ENCODE peak calls at places on chromosomes 4 and X, in five cellular contexts. One of them, this sample, is unnamed.

GRCh38 chr4:56723201-56723605 is 42.1 kb upstream of the HOPX start:
- DNase-seq in mesendoderm: no peak
- DNase-seq in H1: no peak
- DNase-seq in IMR-90: no peak
- DNase-seq in trophoblast cell: no peak
- DNase-seq in this sample: no peak

GRCh38 chr4:114598191-114599121 is at the start of gene UGT8:
- DNase-seq in mesendoderm: peak; percentile 79
- DNase-seq in H1: no peak
- DNase-seq in trophoblast cell: no peak
- DNase-seq in IMR-90: no peak
- DNase-seq in this sample: peak; percentile 64

GRCh38 chr4:145907363-145907762 is 31.3 kb downstream of the ZNF827 start:
- DNase-seq in mesendoderm: peak; percentile 35
- DNase-seq in IMR-90: no peak
- DNase-seq in H1: no peak
- DNase-seq in trophoblast cell: no peak
- DNase-seq in this sample: no peak

GRCh38 chr4:113919611-113920010 is 59.8 kb downstream of the ARSJ start:
- DNase-seq in mesendoderm: peak; percentile 26
- DNase-seq in H1: no peak
- DNase-seq in trophoblast cell: no peak
- DNase-seq in IMR-90: peak; percentile 75
- DNase-seq in this sample: no peak

GRCh38 chrX:12610079-12610478 is 181.1 kb upstream of the PRPS2 start:
- DNase-seq in IMR-90: peak; percentile 55
- DNase-seq in H1: no peak
- DNase-seq in mesendoderm: no peak
- DNase-seq in trophoblast cell: no peak
- DNase-seq in this sample: no peak

GRCh38 chr4:126448093-126448820 is 1133.5 kb downstream of the FAT4 start:
- DNase-seq in IMR-90: no peak
- DNase-seq in mesendoderm: no peak
- DNase-seq in trophoblast cell: peak; percentile 21
- DNase-seq in H1: no peak
- DNase-seq in this sample: no peak

GRCh38 chrX:153387345-153387744 is 13.8 kb downstream of the PNMA6E start:
- DNase-seq in IMR-90: no peak
- DNase-seq in trophoblast cell: no peak
- DNase-seq in mesendoderm: no peak
- DNase-seq in H1: no peak
- DNase-seq in this sample: no peak

GRCh38 chrX:20362268-20363002 is 95.7 kb upstream of the RPS6KA3 start:
- DNase-seq in mesendoderm: peak; percentile 32
- DNase-seq in IMR-90: peak; percentile 50
- DNase-seq in trophoblast cell: peak; percentile 63
- DNase-seq in H1: no peak
- DNase-seq in this sample: no peak

GRCh38 chr4:139176299-139177048 is 544 bp downstream of the ELF2 start:
- DNase-seq in trophoblast cell: peak; percentile 78
- DNase-seq in H1: no peak
- DNase-seq in IMR-90: peak; percentile 79
- DNase-seq in mesendoderm: peak; percentile 94
- DNase-seq in this sample: peak; percentile 82

DNA sequence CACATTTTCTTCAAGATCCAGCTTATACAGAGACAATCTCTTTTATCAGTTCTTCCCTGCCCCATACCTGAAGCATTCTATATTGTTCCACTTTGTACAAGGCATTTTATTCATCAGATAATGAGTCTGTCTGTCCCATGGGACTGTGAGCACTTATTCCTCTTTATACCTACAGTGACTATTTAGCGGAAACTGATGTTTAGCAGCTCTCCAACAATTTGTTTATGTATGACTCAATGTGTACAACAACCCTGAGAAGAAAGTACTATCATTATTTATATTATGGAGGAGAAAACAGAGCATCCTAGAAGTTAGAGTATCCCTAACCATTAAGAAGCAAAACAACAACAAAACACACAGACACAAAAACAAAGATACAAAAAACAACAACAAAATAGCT is 306.5 kb downstream of the PRDM5 start:
- DNase-seq in IMR-90: no peak
- DNase-seq in mesendoderm: no peak
- DNase-seq in H1: no peak
- DNase-seq in trophoblast cell: no peak
- DNase-seq in this sample: no peak
- H3K4ac ChIP-seq in IMR-90: no peak overlapping the region
- H3K4ac ChIP-seq in mesendoderm: no peak overlapping the region
- H3K4ac ChIP-seq in H1: no peak overlapping the region
- H3K4ac ChIP-seq in trophoblast cell: no peak overlapping the region
- H3K4ac ChIP-seq in this sample: no peak overlapping the region

GRCh38 chr4:40844261-40844660 is 94.5 kb downstream of the NSUN7 start:
- DNase-seq in trophoblast cell: no peak
- DNase-seq in H1: no peak
- DNase-seq in mesendoderm: no peak
- DNase-seq in IMR-90: no peak
- DNase-seq in this sample: no peak
- H3K4ac ChIP-seq in trophoblast cell: no peak overlapping the region
- H3K4ac ChIP-seq in H1: no peak overlapping the region
- H3K4ac ChIP-seq in mesendoderm: no peak overlapping the region
- H3K4ac ChIP-seq in IMR-90: no peak overlapping the region
- H3K4ac ChIP-seq in this sample: no peak overlapping the region

DNA sequence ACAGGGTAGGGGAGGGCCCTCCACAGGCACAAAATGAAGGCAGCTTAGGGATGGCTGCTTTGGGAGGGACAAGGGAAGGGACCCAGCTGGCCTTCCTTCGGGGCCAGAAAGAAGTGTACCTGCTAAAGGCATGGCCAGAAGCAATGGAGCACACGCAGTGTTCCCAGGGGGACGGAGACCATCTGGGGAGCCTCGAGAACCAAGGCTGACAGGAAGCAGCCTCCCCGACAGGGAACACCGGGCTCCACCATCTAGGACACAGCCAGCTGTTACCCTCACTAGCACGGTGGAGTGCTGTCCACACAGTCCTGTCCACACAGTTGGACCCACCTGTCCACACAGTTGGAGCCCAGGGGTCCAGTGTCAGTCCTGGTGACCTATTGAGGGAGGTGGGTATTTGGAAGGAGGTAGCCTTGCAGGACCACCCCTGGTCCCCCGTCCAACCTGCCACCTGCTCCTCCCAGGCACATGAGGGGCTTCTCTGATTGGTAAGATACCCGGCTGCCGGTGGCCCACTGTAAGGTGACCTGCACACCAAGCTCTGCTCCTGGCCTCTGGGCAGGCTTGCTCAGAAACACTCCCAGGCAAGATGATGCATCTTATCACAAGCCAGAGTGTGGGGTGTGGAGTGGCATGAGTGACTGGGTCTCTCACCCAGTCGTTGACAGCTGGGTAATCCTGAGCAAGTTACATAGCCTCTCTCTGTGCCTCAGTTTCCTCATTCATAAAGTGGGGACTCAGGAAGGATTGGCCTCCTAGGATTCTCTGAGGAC is 20.5 kb upstream of the AFAP1 start:
- DNase-seq in mesendoderm: no peak
- DNase-seq in trophoblast cell: no peak
- DNase-seq in H1: no peak
- DNase-seq in IMR-90: no peak
- DNase-seq in this sample: no peak
- H3K4ac ChIP-seq in mesendoderm: no peak overlapping the region
- H3K4ac ChIP-seq in trophoblast cell: no peak overlapping the region
- H3K4ac ChIP-seq in H1: no peak overlapping the region
- H3K4ac ChIP-seq in IMR-90: peak overlapping the region; percentile 98
- H3K4ac ChIP-seq in this sample: no peak overlapping the region

GRCh38 chrX:136496768-136497555 is 430 bp upstream of the HTATSF1 start:
- DNase-seq in H1: peak; percentile 41
- DNase-seq in trophoblast cell: peak; percentile 84
- DNase-seq in mesendoderm: peak; percentile 89
- DNase-seq in IMR-90: peak; percentile 79
- DNase-seq in this sample: peak; percentile 69
- H3K4ac ChIP-seq in H1: no peak overlapping the region
- H3K4ac ChIP-seq in trophoblast cell: no peak overlapping the region
- H3K4ac ChIP-seq in mesendoderm: no peak overlapping the region
- H3K4ac ChIP-seq in IMR-90: peak overlapping the region; percentile 61
- H3K4ac ChIP-seq in this sample: no peak overlapping the region

DNA sequence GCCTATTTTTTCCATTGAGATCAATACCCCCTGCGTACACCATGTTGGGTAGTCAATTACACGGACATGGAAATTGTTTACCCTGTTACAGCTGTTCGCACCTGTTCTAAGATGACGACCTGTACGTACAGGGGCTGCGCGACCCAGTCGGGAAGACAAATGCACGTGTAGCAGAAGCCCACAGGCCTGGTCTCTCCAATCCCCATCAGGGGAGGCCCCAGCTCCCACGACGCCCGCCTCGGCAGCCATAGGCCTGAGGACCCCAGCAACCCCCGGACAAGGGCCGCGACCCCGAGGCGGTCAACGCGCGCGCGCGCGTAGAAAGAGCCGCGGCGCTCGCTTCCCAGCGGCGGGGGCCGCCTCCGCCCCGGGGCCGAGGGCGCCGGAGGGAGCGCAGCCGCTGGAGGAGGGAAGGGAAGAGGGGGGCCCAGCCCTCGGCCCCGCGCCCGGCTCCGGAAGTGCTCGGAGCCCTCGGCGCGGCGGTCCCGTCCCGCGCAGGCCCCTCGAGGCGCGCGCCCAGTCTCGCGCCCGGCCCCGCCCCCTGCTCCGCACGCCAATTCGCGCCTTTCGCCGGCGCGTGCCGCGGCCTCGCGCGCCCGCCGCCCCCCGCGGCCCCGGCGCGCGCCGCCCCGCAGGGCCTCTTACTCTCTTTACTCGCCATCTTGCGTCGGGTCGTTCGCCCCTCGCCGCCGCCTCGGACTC is 618 bp downstream of the RBBP7 start:
- DNase-seq in trophoblast cell: peak; percentile 35
- DNase-seq in IMR-90: peak; percentile 18
- DNase-seq in mesendoderm: peak; percentile 38
- DNase-seq in H1: no peak
- DNase-seq in this sample: peak; percentile 17
- H3K4ac ChIP-seq in trophoblast cell: peak overlapping the region; percentile 99
- H3K4ac ChIP-seq in IMR-90: peak overlapping the region; percentile 49
- H3K4ac ChIP-seq in mesendoderm: peak overlapping the region; percentile 62
- H3K4ac ChIP-seq in H1: no peak overlapping the region
- H3K4ac ChIP-seq in this sample: no peak overlapping the region

DNA sequence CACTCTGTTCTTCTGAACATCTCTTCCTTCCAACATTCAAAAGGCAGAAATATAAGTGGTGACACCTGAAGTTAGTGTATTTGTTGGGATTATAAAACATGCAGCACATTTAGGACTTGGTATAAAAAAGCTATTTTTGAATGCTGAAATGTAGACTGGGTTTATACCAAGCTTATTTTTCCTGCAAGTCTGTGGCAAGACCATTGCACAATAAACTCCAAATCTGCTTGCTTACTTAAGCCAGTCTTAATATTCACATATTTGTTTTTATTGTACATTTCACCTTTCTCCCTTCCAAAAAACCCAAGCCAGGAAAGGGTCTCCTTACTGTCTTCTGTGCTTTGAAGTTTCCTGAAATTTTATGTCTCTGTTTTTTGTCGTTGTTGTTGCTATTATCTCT is 63.7 kb downstream of the FHIP1A start:
- DNase-seq in trophoblast cell: no peak
- DNase-seq in mesendoderm: no peak
- DNase-seq in H1: no peak
- DNase-seq in IMR-90: peak; percentile 1
- DNase-seq in this sample: no peak
- H3K4ac ChIP-seq in trophoblast cell: no peak overlapping the region
- H3K4ac ChIP-seq in mesendoderm: no peak overlapping the region
- H3K4ac ChIP-seq in H1: no peak overlapping the region
- H3K4ac ChIP-seq in IMR-90: no peak overlapping the region
- H3K4ac ChIP-seq in this sample: no peak overlapping the region

GRCh38 chr4:15414601-15415091 is 13.2 kb upstream of the C1QTNF7 start:
- DNase-seq in H1: no peak
- DNase-seq in mesendoderm: no peak
- DNase-seq in trophoblast cell: no peak
- DNase-seq in IMR-90: peak; percentile 68
- DNase-seq in this sample: no peak

GRCh38 chr4:15416357-15417327 is 11.2 kb upstream of the C1QTNF7 start:
- DNase-seq in mesendoderm: no peak
- DNase-seq in H1: no peak
- DNase-seq in trophoblast cell: no peak
- DNase-seq in IMR-90: no peak
- DNase-seq in this sample: no peak

GRCh38 chr4:15413623-15414019 is 14.2 kb upstream of the C1QTNF7 start:
- DNase-seq in mesendoderm: no peak
- DNase-seq in IMR-90: no peak
- DNase-seq in H1: no peak
- DNase-seq in trophoblast cell: no peak
- DNase-seq in this sample: no peak

GRCh38 chr4:15410750-15411149 is 17.1 kb upstream of the C1QTNF7 start:
- DNase-seq in mesendoderm: no peak
- DNase-seq in IMR-90: no peak
- DNase-seq in trophoblast cell: no peak
- DNase-seq in H1: no peak
- DNase-seq in this sample: no peak

DNA sequence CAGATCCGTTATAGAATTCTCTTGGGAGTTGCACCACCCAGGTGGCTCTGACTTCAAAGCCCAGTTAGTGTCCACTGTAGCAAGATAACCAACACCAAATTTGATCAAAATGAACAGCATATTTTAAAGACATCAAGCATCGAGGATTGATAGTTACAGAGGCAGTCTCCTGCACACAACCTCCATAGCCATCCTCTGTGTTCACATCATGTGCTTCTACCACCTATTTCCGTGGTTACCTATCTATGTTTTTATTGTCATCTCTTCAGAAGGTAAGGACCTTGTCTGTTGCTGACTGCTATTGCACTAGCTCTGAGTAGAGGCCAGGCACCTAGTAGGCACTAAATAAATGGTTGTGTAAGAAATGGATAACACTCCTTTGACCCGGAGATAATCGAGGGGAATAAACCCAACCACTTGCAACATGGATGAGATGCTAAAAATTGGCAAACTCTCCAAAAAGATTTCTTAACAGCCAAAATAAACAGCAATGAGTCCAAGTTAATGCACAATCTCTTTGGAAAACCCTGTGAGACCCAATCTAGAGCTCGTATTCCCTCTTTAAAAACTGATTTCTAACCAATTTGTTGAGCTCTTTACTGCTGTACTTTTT is 14.7 kb upstream of the C1QTNF7 start:
- DNase-seq in mesendoderm: no peak
- DNase-seq in H1: no peak
- DNase-seq in trophoblast cell: no peak
- DNase-seq in IMR-90: no peak
- DNase-seq in this sample: no peak
- H3K4ac ChIP-seq in mesendoderm: no peak overlapping the region
- H3K4ac ChIP-seq in H1: no peak overlapping the region
- H3K4ac ChIP-seq in trophoblast cell: no peak overlapping the region
- H3K4ac ChIP-seq in IMR-90: no peak overlapping the region
- H3K4ac ChIP-seq in this sample: no peak overlapping the region

GRCh38 chrX:55161581-55161980 is 58.6 kb upstream of the PAGE5 start:
- DNase-seq in H1: no peak
- DNase-seq in trophoblast cell: no peak
- DNase-seq in IMR-90: no peak
- DNase-seq in mesendoderm: peak; percentile 65
- DNase-seq in this sample: peak; percentile 0

GRCh38 chrX:55159556-55159955 is 60.6 kb upstream of the PAGE5 start:
- DNase-seq in IMR-90: no peak
- DNase-seq in H1: no peak
- DNase-seq in trophoblast cell: peak; percentile 14
- DNase-seq in mesendoderm: no peak
- DNase-seq in this sample: no peak

GRCh38 chrX:55163171-55163570 is 57.0 kb upstream of the PAGE5 start:
- DNase-seq in H1: no peak
- DNase-seq in IMR-90: no peak
- DNase-seq in trophoblast cell: peak; percentile 78
- DNase-seq in mesendoderm: no peak
- DNase-seq in this sample: no peak

GRCh38 chrX:55160685-55161552 is 59.2 kb upstream of the PAGE5 start:
- DNase-seq in mesendoderm: peak; percentile 92
- DNase-seq in IMR-90: peak; percentile 84
- DNase-seq in trophoblast cell: peak; percentile 87
- DNase-seq in H1: peak; percentile 60
- DNase-seq in this sample: peak; percentile 83
- H3K4ac ChIP-seq in mesendoderm: peak overlapping the region; percentile 90
- H3K4ac ChIP-seq in IMR-90: peak overlapping the region; percentile 90
- H3K4ac ChIP-seq in trophoblast cell: peak overlapping the region; percentile 58
- H3K4ac ChIP-seq in H1: no peak overlapping the region
- H3K4ac ChIP-seq in this sample: no peak overlapping the region